ENCODE peak calls at places on chromosomes 2 and 18, in nine cellular contexts. U, S, Z, D, R, E, B, H and O are unnamed samples.
A peak's percentile ranks its signal among the peaks of the same experiment; 100 is the strongest.

GRCh38 chr2:28318462-28319117 is 74.1 kb upstream of the FOSL2 start:
- DNase-seq in R (no peak), E (no peak), S (no peak), U (no peak), H (no peak), D (no peak), Z (no peak), B (no peak), O (no peak)

GRCh38 chr2:71609029-71609428 is 155.7 kb downstream of the DYSF start:
- DNase-seq in E (peak; percentile 2), Z (no peak), D (no peak), H (no peak), S (no peak), B (no peak), U (no peak), R (no peak), O (no peak)

GRCh38 chr2:17643031-17643615 is 102.6 kb downstream of the VSNL1 start:
- DNase-seq in S (peak; percentile 18), U (no peak), Z (peak; percentile 36), E (peak; percentile 73), B (no peak), H (peak; percentile 96), D (no peak), R (no peak), O (no peak)

GRCh38 chr2:225353579-225354085 is 45.9 kb upstream of the NYAP2 start:
- DNase-seq in B (no peak), S (no peak), Z (no peak), U (no peak), E (no peak), D (no peak), R (no peak), H (no peak), O (no peak)

GRCh38 chr2:98393354-98393753 is 47.1 kb downstream of the CNGA3 start:
- DNase-seq in H (no peak), U (no peak), R (no peak), B (no peak), Z (no peak), S (no peak), E (no peak), D (no peak), O (no peak)

GRCh38 chr2:121287956-121288355 is 3.0 kb upstream of the TFCP2L1 start:
- DNase-seq in E (no peak), H (no peak), R (no peak), U (no peak), Z (no peak), B (no peak), S (no peak), D (no peak), O (no peak)

GRCh38 chr2:63788070-63788469 is 53.6 kb upstream of the UGP2 start:
- DNase-seq in R (no peak), D (no peak), S (no peak), E (no peak), H (peak; percentile 92), B (no peak), Z (no peak), U (no peak), O (no peak)

GRCh38 chr2:241858206-241859016 is at the start of gene PDCD1:
- DNase-seq in D (no peak), Z (no peak), S (peak; percentile 31), U (peak; percentile 47), E (peak; percentile 50), R (peak; percentile 61), B (no peak), H (no peak), O (no peak)

GRCh38 chr2:241867776-241868420 is 1.6 kb upstream of the RTP5 start:
- DNase-seq in U (peak; percentile 87), E (no peak), S (no peak), H (no peak), B (no peak), Z (no peak), D (no peak), R (peak; percentile 46), O (no peak)

GRCh38 chr2:144553379-144553778 is 33.5 kb upstream of the ZEB2 start:
- DNase-seq in E (no peak), B (no peak), D (no peak), U (no peak), H (peak; percentile 97), S (no peak), Z (no peak), R (no peak), O (no peak)

GRCh38 chr2:10530607-10531239 is 82.6 kb upstream of the ODC1 start:
- DNase-seq in H (no peak), Z (no peak), B (no peak), S (no peak), U (no peak), D (no peak), R (no peak), E (no peak), O (no peak)

GRCh38 chr18:21117385-21118135 is 5.9 kb upstream of the ROCK1 start:
- DNase-seq in B (no peak), R (no peak), E (no peak), H (peak; percentile 83), S (no peak), U (no peak), D (no peak), Z (no peak), O (no peak)

GRCh38 chr2:224362094-224362493 is 39.8 kb downstream of the FAM124B start:
- DNase-seq in B (no peak), U (no peak), D (no peak), R (no peak), Z (no peak), S (no peak), E (no peak), H (no peak), O (no peak)

GRCh38 chr18:41128126-41128525 is 826.9 kb upstream of the PIK3C3 start:
- DNase-seq in E (no peak), H (peak; percentile 45), U (no peak), R (no peak), D (no peak), Z (no peak), B (no peak), S (no peak), O (no peak)

GRCh38 chr2:203104273-203104672 is 89.6 kb downstream of the NBEAL1 start:
- DNase-seq in R (no peak), H (no peak), D (no peak), U (no peak), S (no peak), Z (no peak), B (no peak), E (no peak), O (no peak)

GRCh38 chr18:23689616-23690504 is 607 bp downstream of the LAMA3 start:
- DNase-seq in H (no peak), E (peak; percentile 26), Z (no peak), D (no peak), R (no peak), U (no peak), S (peak; percentile 46), B (peak; percentile 25), O (no peak)

GRCh38 chr2:54858021-54858681 is 134.7 kb downstream of the EML6 start:
- DNase-seq in H (peak; percentile 74), B (no peak), S (no peak), R (no peak), E (no peak), Z (no peak), D (no peak), U (no peak), O (no peak)

GRCh38 chr2:27724905-27725693 is 46.4 kb upstream of the MRPL33 start:
- DNase-seq in R (no peak), D (no peak), U (no peak), H (peak; percentile 75), E (no peak), S (no peak), B (peak; percentile 17), Z (no peak), O (no peak)

GRCh38 chr18:321839-322467 is 54.1 kb upstream of the THOC1 start:
- DNase-seq in Z (no peak), U (no peak), H (no peak), D (no peak), B (no peak), S (no peak), E (no peak), R (no peak), O (no peak)

GRCh38 chr2:52542297-52542696 is 1225.3 kb upstream of the CHAC2 start:
- DNase-seq in B (no peak), H (no peak), E (no peak), Z (no peak), R (no peak), S (no peak), D (no peak), U (no peak), O (no peak)

GRCh38 chr2:8754056-8754790 is 72.4 kb downstream of the ID2 start:
- DNase-seq in D (no peak), S (no peak), Z (no peak), U (no peak), E (no peak), B (no peak), H (peak; percentile 12), R (no peak), O (no peak)

GRCh38 chr2:199309411-199309810 is 148.3 kb downstream of the SATB2 start:
- DNase-seq in D (peak; percentile 48), Z (no peak), B (no peak), E (no peak), S (no peak), H (no peak), U (no peak), R (no peak), O (no peak)

GRCh38 chr2:86808315-86809161 is 17.8 kb upstream of the CD8A start:
- DNase-seq in Z (peak; percentile 64), U (peak; percentile 96), B (peak; percentile 90), S (peak; percentile 95), H (peak; percentile 80), E (peak; percentile 84), D (peak; percentile 65), R (peak; percentile 95), O (peak; percentile 27)

GRCh38 chr18:51278045-51278649 is 80.7 kb upstream of the MEX3C start:
- DNase-seq in Z (no peak), B (peak; percentile 74), U (no peak), S (peak; percentile 66), R (no peak), H (peak; percentile 37), D (peak; percentile 13), E (no peak), O (no peak)